ENCODE peak calls at places on chromosomes 11 and 22, in five cellular contexts. B is suprapubic skin, G is RWPE2, R is lung, I is PC-3. T is an unnamed sample.
A peak's percentile ranks its signal among the peaks of the same experiment; 100 is the strongest.

GRCh38 chr11:34192481-34193401 is 87.3 kb downstream of the NAT10 start:
- DNase-seq in G (peak; percentile 79), I (peak; percentile 91), B (no peak), R (peak; percentile 40), T (no peak)

GRCh38 chr11:134370526-134371435 is 39.0 kb downstream of the GLB1L2 start:
- DNase-seq in G (peak; percentile 28), I (no peak), B (peak; percentile 71), R (no peak), T (peak; percentile 29)

GRCh38 chr22:40857309-40857851 is 432 bp downstream of the XPNPEP3 start:
- DNase-seq in B (no peak), R (no peak), I (no peak), G (no peak), T (no peak)

GRCh38 chr11:103183981-103184592 is 74.9 kb downstream of the DYNC2H1 start:
- DNase-seq in R (no peak), I (no peak), G (no peak), B (no peak), T (no peak)

GRCh38 chr22:28435960-28436359 is 243.7 kb downstream of the TTC28 start:
- DNase-seq in I (peak; percentile 8), R (no peak), B (no peak), G (no peak), T (no peak)

GRCh38 chr22:45450931-45451651 is 37.6 kb downstream of the RIBC2 start:
- DNase-seq in I (no peak), G (no peak), R (no peak), B (no peak), T (no peak)

GRCh38 chr11:46565248-46565835 is 28.5 kb downstream of the AMBRA1 start:
- DNase-seq in B (no peak), G (no peak), R (no peak), I (no peak), T (no peak)

GRCh38 chr11:130650456-130651068 is 202.1 kb downstream of the ADAMTS15 start:
- DNase-seq in R (no peak), G (no peak), I (no peak), B (no peak), T (no peak)

GRCh38 chr22:44371741-44372525 is 59.2 kb upstream of the SHISAL1 start:
- DNase-seq in G (peak; percentile 11), I (no peak), B (no peak), R (no peak), T (no peak)

GRCh38 chr11:110147965-110148709 is 54.9 kb downstream of the ZC3H12C start:
- DNase-seq in B (no peak), I (peak; percentile 65), R (no peak), G (no peak), T (no peak)

GRCh38 chr11:5285703-5286102 is 16.0 kb upstream of the HBE1 start:
- DNase-seq in B (no peak), I (no peak), R (no peak), G (no peak), T (no peak)

GRCh38 chr22:42630901-42631602 is 9.3 kb downstream of the ATP5MGL start:
- DNase-seq in B (no peak), I (no peak), R (no peak), G (no peak), T (no peak)

GRCh38 chr22:49208768-49209252 is 618.9 kb downstream of the BRD1 start:
- DNase-seq in R (no peak), I (no peak), G (peak; percentile 19), B (peak; percentile 62), T (peak; percentile 18)

GRCh38 chr11:116317212-116317611 is 455.6 kb downstream of the BUD13 start:
- DNase-seq in B (no peak), G (no peak), I (no peak), R (no peak), T (no peak)

GRCh38 chr11:126627376-126627775 is 271.9 kb downstream of the ST3GAL4 start:
- DNase-seq in I (no peak), G (no peak), R (no peak), B (no peak), T (no peak)

GRCh38 chr11:92111291-92111690 is 113.3 kb upstream of the FAT3 start:
- DNase-seq in R (no peak), B (no peak), I (peak; percentile 21), G (no peak), T (no peak)

GRCh38 chr11:59429924-59430516 is 3.8 kb upstream of the OR5A2 start:
- DNase-seq in R (peak; percentile 31), G (no peak), B (no peak), I (peak; percentile 86), T (peak; percentile 56)

GRCh38 chr11:36409152-36409713 is 100.8 kb downstream of the TRAF6 start:
- DNase-seq in G (no peak), B (no peak), R (no peak), I (no peak), T (no peak)

GRCh38 chr11:77409046-77409445 is 64.8 kb downstream of the PAK1 start:
- DNase-seq in G (no peak), R (no peak), I (no peak), B (no peak), T (no peak)

GRCh38 chr11:68455485-68455884 is 5.1 kb upstream of the PPP6R3 start:
- DNase-seq in R (no peak), G (no peak), I (no peak), B (no peak), T (no peak)
- H3K27ac ChIP-seq in R (no peak overlapping the region), G (no peak overlapping the region), I (no peak overlapping the region), B (no peak overlapping the region), T (no peak overlapping the region)

GRCh38 chr11:107849791-107850190 is 8.8 kb downstream of the SLC35F2 start:
- DNase-seq in B (peak; percentile 8), I (peak; percentile 35), G (no peak), R (no peak), T (no peak)

GRCh38 chr11:107851704-107852315 is 6.8 kb downstream of the SLC35F2 start:
- DNase-seq in R (no peak), I (no peak), B (peak; percentile 37), G (no peak), T (peak; percentile 54)

GRCh38 chr11:107856981-107857517 is 1.5 kb downstream of the SLC35F2 start:
- DNase-seq in G (no peak), R (no peak), I (peak; percentile 96), B (no peak), T (no peak)

GRCh38 chr11:107856180-107856980 is 2.2 kb downstream of the SLC35F2 start:
- DNase-seq in B (no peak), G (no peak), R (no peak), I (no peak), T (no peak)

DNA sequence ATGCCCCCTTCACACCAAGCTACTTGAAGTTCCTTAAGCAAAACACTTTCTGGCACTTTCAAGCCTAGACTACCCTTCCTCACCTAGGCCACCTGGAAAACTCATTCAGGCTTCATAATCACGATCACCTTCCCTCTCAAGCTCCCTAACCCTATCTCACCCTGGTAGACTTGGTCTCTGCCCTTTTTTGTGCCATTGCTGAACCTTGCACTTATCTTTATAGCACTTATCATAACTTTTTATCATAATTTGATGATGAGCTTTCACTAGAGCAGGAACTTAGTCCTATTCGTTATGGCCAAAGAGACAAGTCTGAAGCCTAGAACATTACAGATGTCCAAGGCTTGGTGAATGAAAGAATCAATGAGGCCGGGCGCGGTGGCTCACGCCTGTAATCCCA is 5.5 kb downstream of the SLC35F2 start:
- DNase-seq in B (no peak), I (no peak), G (no peak), R (no peak), T (no peak)
- H3K27ac ChIP-seq in B (no peak overlapping the region), I (no peak overlapping the region), G (no peak overlapping the region), R (no peak overlapping the region), T (peak overlapping the region; percentile 66)

DNA sequence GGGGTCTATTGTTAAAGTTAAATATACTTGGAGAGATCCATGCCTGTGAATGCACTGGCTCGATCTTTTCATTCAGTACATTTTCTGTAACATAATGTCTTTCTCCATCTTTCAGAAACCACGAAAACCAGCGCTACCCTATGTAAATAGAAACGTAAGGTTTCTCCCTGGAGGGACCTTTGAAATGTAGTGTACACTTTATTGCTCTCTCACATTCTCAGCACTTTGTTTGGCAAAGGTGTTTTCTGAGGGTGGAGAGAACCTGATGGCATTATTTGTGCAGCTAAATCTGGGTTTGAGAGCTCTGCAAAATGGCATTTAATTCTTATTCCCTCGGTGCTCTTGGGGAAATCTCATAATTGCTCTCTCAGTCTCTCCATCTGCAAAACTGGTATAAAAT is 468.4 kb downstream of the NELL1 start:
- DNase-seq in G (no peak), B (no peak), R (no peak), I (no peak), T (no peak)
- H3K27ac ChIP-seq in G (no peak overlapping the region), B (no peak overlapping the region), R (no peak overlapping the region), I (no peak overlapping the region), T (no peak overlapping the region)

GRCh38 chr11:11039249-11039965 is 181.6 kb upstream of the ZBED5 start:
- DNase-seq in B (no peak), I (no peak), G (no peak), R (no peak), T (no peak)
- H3K27ac ChIP-seq in B (no peak overlapping the region), I (no peak overlapping the region), G (no peak overlapping the region), R (no peak overlapping the region), T (no peak overlapping the region)

GRCh38 chr11:122679441-122679840 is 23.9 kb downstream of the UBASH3B start:
- DNase-seq in B (no peak), G (no peak), I (no peak), R (no peak), T (no peak)

GRCh38 chr11:122673706-122674105 is 18.2 kb downstream of the UBASH3B start:
- DNase-seq in R (no peak), B (no peak), I (peak; percentile 55), G (no peak), T (no peak)

GRCh38 chr11:122678406-122678805 is 22.9 kb downstream of the UBASH3B start:
- DNase-seq in G (no peak), B (no peak), I (no peak), R (no peak), T (no peak)

GRCh38 chr11:122677256-122677655 is 21.7 kb downstream of the UBASH3B start:
- DNase-seq in G (no peak), R (no peak), B (no peak), I (no peak), T (no peak)

GRCh38 chr11:122676638-122677037 is 21.1 kb downstream of the UBASH3B start:
- DNase-seq in R (no peak), B (no peak), I (peak; percentile 87), G (no peak), T (no peak)
- H3K27ac ChIP-seq in R (no peak overlapping the region), B (no peak overlapping the region), I (peak overlapping the region; percentile 26), G (no peak overlapping the region), T (no peak overlapping the region)

DNA sequence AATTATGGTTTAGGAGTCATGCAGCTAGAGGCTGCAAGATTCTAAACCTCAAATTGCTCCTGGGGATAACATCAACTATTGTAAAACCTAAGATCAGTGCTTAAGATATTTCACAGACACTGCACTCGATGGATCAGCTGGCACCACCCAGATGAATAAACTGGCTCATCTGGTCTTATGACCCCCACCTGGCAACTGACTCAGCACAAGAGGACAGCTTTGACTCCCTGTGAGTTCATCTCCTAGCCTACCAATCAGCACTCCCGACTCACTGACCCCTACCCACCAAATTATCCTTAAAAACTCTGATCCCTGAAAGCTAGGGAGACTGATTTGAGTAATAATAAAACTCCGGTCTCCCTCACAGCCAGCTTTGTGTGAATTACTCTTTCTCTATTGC is 782 bp upstream of the TTC12 start:
- DNase-seq in R (no peak), B (no peak), I (peak; percentile 41), G (no peak), T (no peak)
- H3K27ac ChIP-seq in R (no peak overlapping the region), B (no peak overlapping the region), I (no peak overlapping the region), G (no peak overlapping the region), T (no peak overlapping the region)